ENCODE peak calls at places on chromosomes 4 and X, in nine cellular contexts. P, L, R, V, O, H, X, Q and B are unnamed samples.

GRCh38 chr4:168769416-168769815 is 240.6 kb downstream of the CBR4 start:
- ATAC-seq in P (no peak), L (no peak), R (no peak), V (no peak), O (no peak), H (peak), X (peak), Q (peak), B (peak)

GRCh38 chr4:79177388-79177787 is 148.5 kb downstream of the NAA11 start:
- ATAC-seq in P (no peak), L (no peak), R (no peak), V (no peak), O (no peak), H (no peak), X (no peak), Q (no peak), B (no peak)

GRCh38 chr4:89298788-89299152 is 8.8 kb downstream of the GPRIN3 start:
- ATAC-seq in P (peak), L (no peak), R (no peak), V (no peak), O (no peak), H (peak), X (peak), Q (no peak), B (no peak)

GRCh38 chr4:168509786-168510185 is 12.9 kb downstream of the PALLD start:
- ATAC-seq in P (peak), L (no peak), R (no peak), V (no peak), O (no peak), H (no peak), X (no peak), Q (no peak), B (no peak)

GRCh38 chr4:32840461-32841189 is 2120.5 kb downstream of the PCDH7 start:
- ATAC-seq in P (no peak), L (no peak), R (no peak), V (no peak), O (no peak), H (peak), X (no peak), Q (no peak), B (no peak)

GRCh38 chr4:7759635-7760034 is 180.0 kb downstream of the AFAP1 start:
- ATAC-seq in P (no peak), L (no peak), R (no peak), V (no peak), O (no peak), H (no peak), X (no peak), Q (no peak), B (no peak)

GRCh38 chr4:87679449-87680169 is 29.5 kb downstream of the DMP1 start:
- ATAC-seq in P (peak), L (peak), R (no peak), V (no peak), O (peak), H (peak), X (peak), Q (no peak), B (peak)

GRCh38 chrX:46204721-46205422 is 340.3 kb downstream of the ZNF674 start:
- ATAC-seq in P (no peak), L (no peak), R (no peak), V (no peak), O (no peak), H (peak), X (no peak), Q (no peak), B (no peak)

GRCh38 chrX:14029039-14029424 is 660 bp downstream of the GEMIN8 start:
- ATAC-seq in P (no peak), L (no peak), R (no peak), V (no peak), O (peak), H (no peak), X (no peak), Q (no peak), B (no peak)

GRCh38 chrX:56746996-56747395 is 18.0 kb downstream of the NBDY start:
- ATAC-seq in P (no peak), L (no peak), R (no peak), V (peak), O (no peak), H (no peak), X (no peak), Q (no peak), B (no peak)

GRCh38 chr4:109559983-109560686 is at the start of gene MCUB:
- ATAC-seq in P (peak), L (peak), R (peak), V (peak), O (peak), H (peak), X (peak), Q (peak), B (peak)

GRCh38 chr4:104381729-104382128 is 113.0 kb downstream of the CXXC4 start:
- ATAC-seq in P (no peak), L (no peak), R (no peak), V (no peak), O (no peak), H (no peak), X (no peak), Q (no peak), B (no peak)

GRCh38 chr4:53635697-53636483 is 44.6 kb upstream of the LNX1 start:
- ATAC-seq in P (no peak), L (no peak), R (no peak), V (no peak), O (no peak), H (no peak), X (no peak), Q (no peak), B (no peak)

GRCh38 chrX:129876734-129877395 is 29.1 kb upstream of the UTP14A start:
- ATAC-seq in P (peak), L (no peak), R (peak), V (peak), O (no peak), H (no peak), X (no peak), Q (no peak), B (no peak)

GRCh38 chrX:53637479-53637878 is 49.0 kb downstream of the HUWE1 start:
- ATAC-seq in P (no peak), L (no peak), R (no peak), V (no peak), O (peak), H (no peak), X (no peak), Q (no peak), B (no peak)

GRCh38 chrX:17592117-17592516 is 145.2 kb upstream of the SCML1 start:
- ATAC-seq in P (no peak), L (no peak), R (no peak), V (no peak), O (peak), H (no peak), X (peak), Q (peak), B (peak)

GRCh38 chr4:159378056-159378616 is 275.3 kb downstream of the RAPGEF2 start:
- ATAC-seq in P (peak), L (peak), R (no peak), V (no peak), O (no peak), H (no peak), X (no peak), Q (no peak), B (no peak)

GRCh38 chr4:108619372-108620100 is 840 bp upstream of the RPL34 start:
- ATAC-seq in P (no peak), L (peak), R (no peak), V (no peak), O (no peak), H (peak), X (peak), Q (peak), B (no peak)

GRCh38 chr4:165784672-165785071 is 88.4 kb upstream of the TLL1 start:
- ATAC-seq in P (peak), L (no peak), R (peak), V (no peak), O (peak), H (peak), X (peak), Q (no peak), B (peak)

GRCh38 chr4:113524096-113524495 is 237.4 kb downstream of the CAMK2D start:
- ATAC-seq in P (no peak), L (no peak), R (no peak), V (no peak), O (no peak), H (no peak), X (no peak), Q (no peak), B (no peak)

GRCh38 chr4:162352580-162353107 is 188.8 kb upstream of the FSTL5 start:
- ATAC-seq in P (no peak), L (no peak), R (no peak), V (no peak), O (peak), H (no peak), X (peak), Q (no peak), B (no peak)

GRCh38 chrX:130669233-130669632 is 233.8 kb downstream of the ENOX2 start:
- ATAC-seq in P (no peak), L (no peak), R (no peak), V (no peak), O (no peak), H (no peak), X (no peak), Q (no peak), B (no peak)

GRCh38 chr4:98113005-98113404 is 30.3 kb downstream of the STPG2 start:
- ATAC-seq in P (peak), L (peak), R (no peak), V (peak), O (peak), H (peak), X (peak), Q (no peak), B (no peak)

GRCh38 chrX:6465731-6466130 is 69.2 kb downstream of the VCX3A start:
- ATAC-seq in P (no peak), L (no peak), R (no peak), V (no peak), O (no peak), H (no peak), X (no peak), Q (no peak), B (no peak)

GRCh38 chr4:153832720-153833287 is 43.9 kb upstream of the SFRP2 start:
- ATAC-seq in P (no peak), L (no peak), R (no peak), V (no peak), O (no peak), H (no peak), X (no peak), Q (no peak), B (no peak)

GRCh38 chrX:27884654-27885053 is 76.9 kb downstream of the MAGEB10 start:
- ATAC-seq in P (no peak), L (no peak), R (no peak), V (no peak), O (no peak), H (no peak), X (no peak), Q (no peak), B (no peak)

GRCh38 chrX:153445106-153445855 is 575 bp downstream of the TREX2 start:
- ATAC-seq in P (no peak), L (no peak), R (no peak), V (no peak), O (no peak), H (no peak), X (no peak), Q (no peak), B (no peak)

GRCh38 chr4:71194454-71194853 is 144.4 kb upstream of the SLC4A4 start:
- ATAC-seq in P (no peak), L (no peak), R (no peak), V (no peak), O (no peak), H (no peak), X (no peak), Q (no peak), B (no peak)

GRCh38 chr4:178665916-178666315 is 1223.7 kb upstream of the AGA start:
- ATAC-seq in P (no peak), L (no peak), R (no peak), V (no peak), O (no peak), H (no peak), X (no peak), Q (no peak), B (no peak)

GRCh38 chrX:17472424-17472823 is 97.4 kb downstream of the NHS start:
- ATAC-seq in P (no peak), L (no peak), R (no peak), V (no peak), O (no peak), H (no peak), X (no peak), Q (no peak), B (no peak)

GRCh38 chrX:15758140-15758539 is 20.1 kb downstream of the CA5B start:
- ATAC-seq in P (no peak), L (no peak), R (no peak), V (no peak), O (no peak), H (no peak), X (no peak), Q (no peak), B (no peak)

GRCh38 chr4:7222521-7222920 is 30.2 kb downstream of the SORCS2 start:
- ATAC-seq in P (no peak), L (no peak), R (no peak), V (no peak), O (no peak), H (no peak), X (peak), Q (no peak), B (no peak)

GRCh38 chrX:20263474-20263873 is 3.2 kb downstream of the RPS6KA3 start:
- ATAC-seq in P (no peak), L (no peak), R (no peak), V (peak), O (no peak), H (no peak), X (no peak), Q (no peak), B (no peak)

GRCh38 chrX:19814240-19814639 is 73.2 kb downstream of the SH3KBP1 start:
- ATAC-seq in P (peak), L (peak), R (peak), V (no peak), O (no peak), H (peak), X (peak), Q (peak), B (peak)

GRCh38 chr4:147311956-147312355 is 168.9 kb upstream of the EDNRA start:
- ATAC-seq in P (no peak), L (no peak), R (no peak), V (no peak), O (no peak), H (no peak), X (no peak), Q (no peak), B (no peak)

GRCh38 chr4:98653006-98653405 is 5.4 kb downstream of the TSPAN5 start:
- ATAC-seq in P (no peak), L (no peak), R (no peak), V (no peak), O (no peak), H (no peak), X (no peak), Q (no peak), B (no peak)

GRCh38 chrX:72573158-72573511 is 492 bp upstream of the HDAC8 start:
- ATAC-seq in P (no peak), L (peak), R (no peak), V (no peak), O (no peak), H (peak), X (peak), Q (no peak), B (no peak)

GRCh38 chrX:150773634-150774033 is 80.4 kb downstream of the MTMR1 start:
- ATAC-seq in P (no peak), L (no peak), R (no peak), V (no peak), O (no peak), H (peak), X (peak), Q (no peak), B (no peak)
- H3K4me3 ChIP-seq in P (no peak), L (no peak), R (no peak), V (no peak), O (no peak), H (no peak), X (no peak), Q (no peak), B (no peak)

GRCh38 chr4:144579411-144580020 is 66.4 kb upstream of the HHIP start:
- ATAC-seq in P (no peak), L (no peak), R (no peak), V (peak), O (no peak), H (no peak), X (no peak), Q (no peak), B (no peak)
- H3K27ac ChIP-seq in P (no peak), L (no peak), R (no peak), V (peak), O (no peak), H (no peak), X (no peak), Q (no peak), B (no peak)

GRCh38 chrX:134545524-134545923 is 85.6 kb downstream of the HPRT1 start:
- ATAC-seq in P (no peak), L (peak), R (no peak), V (no peak), O (no peak), H (no peak), X (no peak), Q (no peak), B (no peak)

GRCh38 chrX:134547047-134547679 is 87.2 kb downstream of the HPRT1 start:
- ATAC-seq in P (no peak), L (no peak), R (no peak), V (no peak), O (no peak), H (no peak), X (no peak), Q (no peak), B (no peak)

GRCh38 chrX:134548844-134549205 is 88.9 kb downstream of the HPRT1 start:
- ATAC-seq in P (no peak), L (no peak), R (no peak), V (no peak), O (no peak), H (no peak), X (no peak), Q (no peak), B (no peak)

GRCh38 chrX:134546187-134546586 is 86.2 kb downstream of the HPRT1 start:
- ATAC-seq in P (no peak), L (peak), R (no peak), V (no peak), O (no peak), H (no peak), X (no peak), Q (no peak), B (no peak)

DNA sequence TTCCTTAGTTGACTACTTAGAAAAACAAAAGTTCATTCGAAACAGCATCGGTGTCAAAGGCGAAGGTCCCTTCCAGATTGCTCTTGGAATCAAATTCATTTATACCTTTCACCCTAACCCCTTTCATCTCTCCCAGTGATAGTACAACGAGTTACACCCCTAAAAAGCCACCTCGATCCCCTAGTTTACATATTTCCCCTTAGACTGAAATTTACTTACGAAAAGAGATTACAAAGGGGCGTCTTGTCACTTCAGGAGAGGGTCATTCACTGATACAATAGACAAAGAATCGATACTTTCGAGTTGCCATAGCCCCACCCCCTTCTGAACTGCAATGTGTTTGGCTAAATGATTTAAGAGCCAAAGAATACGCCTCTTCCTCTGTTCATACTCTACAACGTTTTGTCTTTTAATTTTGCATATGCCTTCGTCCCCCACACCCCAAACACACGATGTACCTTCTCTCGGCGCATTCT is 88.3 kb downstream of the HPRT1 start:
- ATAC-seq in P (no peak), L (no peak), R (no peak), V (no peak), O (no peak), H (no peak), X (no peak), Q (no peak), B (no peak)
- H3K4me3 ChIP-seq in P (peak), L (peak), R (peak), V (peak), O (peak), H (peak), X (peak), Q (no peak), B (peak)

GRCh38 chr4:143374771-143375170 is 38.1 kb downstream of the GAB1 start:
- ATAC-seq in P (peak), L (no peak), R (no peak), V (no peak), O (no peak), H (no peak), X (no peak), Q (no peak), B (no peak)

GRCh38 chr4:143375326-143376073 is 38.8 kb downstream of the GAB1 start:
- ATAC-seq in P (peak), L (peak), R (no peak), V (peak), O (peak), H (peak), X (peak), Q (peak), B (peak)

GRCh38 chr4:143369556-143369955 is 32.9 kb downstream of the GAB1 start:
- ATAC-seq in P (peak), L (no peak), R (no peak), V (no peak), O (peak), H (peak), X (no peak), Q (no peak), B (peak)

GRCh38 chr4:143367863-143368262 is 31.2 kb downstream of the GAB1 start:
- ATAC-seq in P (no peak), L (no peak), R (no peak), V (no peak), O (no peak), H (peak), X (no peak), Q (no peak), B (no peak)

DNA sequence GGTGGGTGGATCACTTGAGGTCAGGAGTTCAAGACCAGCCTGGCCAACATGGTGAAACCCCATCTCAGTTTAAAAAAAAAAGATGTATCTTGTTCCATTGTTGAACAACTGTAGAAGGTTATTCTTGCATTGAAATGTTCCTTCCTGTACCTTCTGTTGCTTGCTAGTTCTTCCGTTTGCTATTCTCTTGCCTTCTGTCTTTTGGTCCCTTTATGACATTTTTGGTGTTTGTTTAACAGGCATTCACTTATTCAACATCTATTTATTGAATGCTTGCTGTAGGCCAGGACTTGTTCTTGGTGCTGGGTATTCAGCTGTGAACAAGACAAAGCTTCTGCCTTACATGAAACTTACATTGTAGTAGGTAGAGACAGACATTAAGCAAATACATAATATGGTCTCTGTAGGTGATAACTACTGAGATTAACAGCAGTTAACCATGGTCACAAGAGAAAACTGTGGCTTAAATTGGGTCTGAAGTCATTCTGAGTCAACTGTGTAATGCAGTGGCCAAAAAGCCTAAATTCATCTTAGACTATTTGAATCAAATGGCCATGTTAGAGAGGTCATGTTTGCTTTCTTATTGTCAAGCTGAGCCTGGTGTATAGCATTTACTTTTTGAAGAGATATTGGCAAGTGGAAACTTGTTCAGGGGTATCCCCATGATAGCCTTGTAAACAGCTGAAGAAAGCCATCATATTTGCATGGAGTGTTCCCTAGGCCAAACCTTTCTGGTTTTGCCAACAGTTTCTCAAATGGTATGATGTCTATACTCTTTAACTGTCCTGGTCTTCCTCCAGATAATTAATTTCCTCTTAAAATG is 35.6 kb downstream of the GAB1 start:
- ATAC-seq in P (no peak), L (no peak), R (no peak), V (no peak), O (no peak), H (no peak), X (no peak), Q (no peak), B (no peak)
- H3K27ac ChIP-seq in P (no peak), L (no peak), R (no peak), V (no peak), O (peak), H (no peak), X (no peak), Q (no peak), B (peak)

GRCh38 chrX:101410461-101410860 is 2.4 kb downstream of the HNRNPH2 start:
- ATAC-seq in P (no peak), L (no peak), R (no peak), V (no peak), O (no peak), H (no peak), X (no peak), Q (no peak), B (no peak)
- H3K4me3 ChIP-seq in P (peak), L (peak), R (peak), V (peak), O (no peak), H (no peak), X (peak), Q (no peak), B (peak)

GRCh38 chr4:176610594-176610993 is 182.1 kb downstream of the VEGFC start:
- ATAC-seq in P (no peak), L (no peak), R (no peak), V (no peak), O (no peak), H (no peak), X (no peak), Q (no peak), B (no peak)

GRCh38 chr4:176607807-176608206 is 184.9 kb downstream of the VEGFC start:
- ATAC-seq in P (no peak), L (no peak), R (no peak), V (no peak), O (no peak), H (no peak), X (no peak), Q (no peak), B (no peak)

GRCh38 chr4:176611351-176611750 is 181.4 kb downstream of the VEGFC start:
- ATAC-seq in P (no peak), L (no peak), R (no peak), V (no peak), O (no peak), H (no peak), X (no peak), Q (no peak), B (no peak)

GRCh38 chr4:176611954-176612353 is 180.8 kb downstream of the VEGFC start:
- ATAC-seq in P (no peak), L (no peak), R (no peak), V (no peak), O (no peak), H (no peak), X (no peak), Q (no peak), B (no peak)
- H3K27ac ChIP-seq in P (no peak), L (no peak), R (no peak), V (no peak), O (no peak), H (no peak), X (no peak), Q (no peak), B (no peak)

GRCh38 chr4:77501851-77502250 is 103.8 kb upstream of the CXCL13 start:
- ATAC-seq in P (no peak), L (no peak), R (no peak), V (no peak), O (no peak), H (no peak), X (no peak), Q (no peak), B (no peak)
- H3K4me3 ChIP-seq in P (no peak), L (no peak), R (no peak), V (no peak), O (no peak), H (no peak), X (no peak), Q (no peak), B (no peak)